ENCODE peak calls at places on chromosomes 1 and 21, in seven cellular contexts. One of them, this sample, is unnamed.

GRCh38 chr21:32545948-32546441 is 39.3 kb downstream of the TCP10L start:
- DNase-seq in right cardiac atrium: no peak
- DNase-seq in effector memory CD4-positive, alpha-beta T cell: no peak
- DNase-seq in epithelial cell of esophagus: no peak
- DNase-seq in choroid plexus epithelial cell: no peak
- DNase-seq in adipocyte: no peak
- DNase-seq in dorsolateral prefrontal cortex: no peak
- DNase-seq in this sample: no peak

GRCh38 chr1:1439550-1440261 is 4.2 kb downstream of the VWA1 start:
- DNase-seq in effector memory CD4-positive, alpha-beta T cell: no peak
- DNase-seq in right cardiac atrium: no peak
- DNase-seq in epithelial cell of esophagus: no peak
- DNase-seq in choroid plexus epithelial cell: no peak
- DNase-seq in dorsolateral prefrontal cortex: no peak
- DNase-seq in adipocyte: no peak
- DNase-seq in this sample: no peak

GRCh38 chr1:247209306-247209900 is 37.6 kb upstream of the ZNF124 start:
- DNase-seq in dorsolateral prefrontal cortex: no peak
- DNase-seq in right cardiac atrium: no peak
- DNase-seq in effector memory CD4-positive, alpha-beta T cell: no peak
- DNase-seq in epithelial cell of esophagus: peak; percentile 15
- DNase-seq in choroid plexus epithelial cell: peak; percentile 14
- DNase-seq in adipocyte: peak; percentile 20
- DNase-seq in this sample: no peak

GRCh38 chr1:171137580-171137979 is 46.9 kb downstream of the FMO3 start:
- DNase-seq in effector memory CD4-positive, alpha-beta T cell: no peak
- DNase-seq in right cardiac atrium: no peak
- DNase-seq in adipocyte: no peak
- DNase-seq in epithelial cell of esophagus: no peak
- DNase-seq in dorsolateral prefrontal cortex: no peak
- DNase-seq in choroid plexus epithelial cell: peak; percentile 13
- DNase-seq in this sample: no peak

GRCh38 chr1:27872802-27873665 is 690 bp downstream of the THEMIS2 start:
- DNase-seq in epithelial cell of esophagus: peak; percentile 74
- DNase-seq in choroid plexus epithelial cell: peak; percentile 27
- DNase-seq in dorsolateral prefrontal cortex: peak; percentile 26
- DNase-seq in right cardiac atrium: no peak
- DNase-seq in adipocyte: peak; percentile 28
- DNase-seq in effector memory CD4-positive, alpha-beta T cell: no peak
- DNase-seq in this sample: peak; percentile 18

GRCh38 chr1:51750218-51750617 is 128.3 kb downstream of the NRDC start:
- DNase-seq in right cardiac atrium: no peak
- DNase-seq in choroid plexus epithelial cell: peak; percentile 53
- DNase-seq in effector memory CD4-positive, alpha-beta T cell: no peak
- DNase-seq in adipocyte: no peak
- DNase-seq in epithelial cell of esophagus: no peak
- DNase-seq in dorsolateral prefrontal cortex: no peak
- DNase-seq in this sample: no peak

GRCh38 chr1:110579460-110579859 is 26.7 kb downstream of the KCNA2 start:
- DNase-seq in effector memory CD4-positive, alpha-beta T cell: no peak
- DNase-seq in adipocyte: no peak
- DNase-seq in dorsolateral prefrontal cortex: no peak
- DNase-seq in right cardiac atrium: no peak
- DNase-seq in epithelial cell of esophagus: no peak
- DNase-seq in choroid plexus epithelial cell: no peak
- DNase-seq in this sample: no peak

GRCh38 chr1:12616709-12617373 is 1.2 kb downstream of the DHRS3 start:
- DNase-seq in choroid plexus epithelial cell: peak; percentile 35
- DNase-seq in epithelial cell of esophagus: peak; percentile 50
- DNase-seq in right cardiac atrium: no peak
- DNase-seq in dorsolateral prefrontal cortex: no peak
- DNase-seq in adipocyte: no peak
- DNase-seq in effector memory CD4-positive, alpha-beta T cell: no peak
- DNase-seq in this sample: no peak

GRCh38 chr1:201538618-201539551 is at the start of gene NAV1:
- DNase-seq in right cardiac atrium: peak; percentile 84
- DNase-seq in choroid plexus epithelial cell: no peak
- DNase-seq in epithelial cell of esophagus: no peak
- DNase-seq in dorsolateral prefrontal cortex: peak; percentile 51
- DNase-seq in effector memory CD4-positive, alpha-beta T cell: no peak
- DNase-seq in adipocyte: peak; percentile 84
- DNase-seq in this sample: no peak

GRCh38 chr1:183243190-183244065 is 57.4 kb downstream of the LAMC2 start:
- DNase-seq in dorsolateral prefrontal cortex: no peak
- DNase-seq in effector memory CD4-positive, alpha-beta T cell: no peak
- DNase-seq in epithelial cell of esophagus: no peak
- DNase-seq in right cardiac atrium: peak; percentile 84
- DNase-seq in choroid plexus epithelial cell: peak; percentile 50
- DNase-seq in adipocyte: peak; percentile 71
- DNase-seq in this sample: peak; percentile 76

GRCh38 chr1:194755241-194755953 is 1569.0 kb upstream of the B3GALT2 start:
- DNase-seq in choroid plexus epithelial cell: no peak
- DNase-seq in effector memory CD4-positive, alpha-beta T cell: no peak
- DNase-seq in dorsolateral prefrontal cortex: no peak
- DNase-seq in right cardiac atrium: no peak
- DNase-seq in epithelial cell of esophagus: peak; percentile 6
- DNase-seq in adipocyte: peak; percentile 20
- DNase-seq in this sample: no peak

GRCh38 chr1:73862343-73862742 is 335.6 kb downstream of the LRRIQ3 start:
- DNase-seq in right cardiac atrium: no peak
- DNase-seq in dorsolateral prefrontal cortex: no peak
- DNase-seq in adipocyte: no peak
- DNase-seq in choroid plexus epithelial cell: no peak
- DNase-seq in effector memory CD4-positive, alpha-beta T cell: no peak
- DNase-seq in epithelial cell of esophagus: no peak
- DNase-seq in this sample: no peak

GRCh38 chr1:9687876-9688582 is 36.5 kb downstream of the PIK3CD start:
- DNase-seq in choroid plexus epithelial cell: peak; percentile 40
- DNase-seq in adipocyte: peak; percentile 60
- DNase-seq in right cardiac atrium: peak; percentile 29
- DNase-seq in epithelial cell of esophagus: peak; percentile 33
- DNase-seq in effector memory CD4-positive, alpha-beta T cell: no peak
- DNase-seq in dorsolateral prefrontal cortex: no peak
- DNase-seq in this sample: no peak

GRCh38 chr1:204409878-204410763 is 1.5 kb downstream of the PPP1R15B start:
- DNase-seq in effector memory CD4-positive, alpha-beta T cell: no peak
- DNase-seq in epithelial cell of esophagus: no peak
- DNase-seq in right cardiac atrium: no peak
- DNase-seq in adipocyte: no peak
- DNase-seq in choroid plexus epithelial cell: no peak
- DNase-seq in dorsolateral prefrontal cortex: no peak
- DNase-seq in this sample: no peak

GRCh38 chr21:17045214-17045835 is 467.5 kb upstream of the CXADR start:
- DNase-seq in choroid plexus epithelial cell: peak; percentile 64
- DNase-seq in dorsolateral prefrontal cortex: no peak
- DNase-seq in effector memory CD4-positive, alpha-beta T cell: no peak
- DNase-seq in adipocyte: peak; percentile 63
- DNase-seq in epithelial cell of esophagus: peak; percentile 38
- DNase-seq in right cardiac atrium: no peak
- DNase-seq in this sample: no peak

GRCh38 chr1:6923955-6924890 is 139.0 kb downstream of the CAMTA1 start:
- DNase-seq in dorsolateral prefrontal cortex: no peak
- DNase-seq in effector memory CD4-positive, alpha-beta T cell: no peak
- DNase-seq in right cardiac atrium: no peak
- DNase-seq in adipocyte: no peak
- DNase-seq in choroid plexus epithelial cell: no peak
- DNase-seq in epithelial cell of esophagus: no peak
- DNase-seq in this sample: no peak

GRCh38 chr1:6419397-6419802 is 319 bp downstream of the HES2 start:
- DNase-seq in epithelial cell of esophagus: no peak
- DNase-seq in adipocyte: peak; percentile 18
- DNase-seq in effector memory CD4-positive, alpha-beta T cell: no peak
- DNase-seq in right cardiac atrium: no peak
- DNase-seq in dorsolateral prefrontal cortex: no peak
- DNase-seq in choroid plexus epithelial cell: no peak
- DNase-seq in this sample: no peak

GRCh38 chr1:183936791-183937190 is 100.7 kb downstream of the COLGALT2 start:
- DNase-seq in effector memory CD4-positive, alpha-beta T cell: no peak
- DNase-seq in adipocyte: no peak
- DNase-seq in right cardiac atrium: no peak
- DNase-seq in epithelial cell of esophagus: peak; percentile 51
- DNase-seq in choroid plexus epithelial cell: no peak
- DNase-seq in dorsolateral prefrontal cortex: no peak
- DNase-seq in this sample: no peak

GRCh38 chr1:116498789-116499628 is 71.8 kb downstream of the CD58 start:
- DNase-seq in right cardiac atrium: peak; percentile 38
- DNase-seq in epithelial cell of esophagus: peak; percentile 70
- DNase-seq in effector memory CD4-positive, alpha-beta T cell: no peak
- DNase-seq in dorsolateral prefrontal cortex: peak; percentile 48
- DNase-seq in choroid plexus epithelial cell: peak; percentile 80
- DNase-seq in adipocyte: peak; percentile 89
- DNase-seq in this sample: no peak

GRCh38 chr1:31937300-31938183 is 626 bp downstream of the PTP4A2 start:
- DNase-seq in right cardiac atrium: peak; percentile 86
- DNase-seq in choroid plexus epithelial cell: peak; percentile 72
- DNase-seq in effector memory CD4-positive, alpha-beta T cell: peak; percentile 72
- DNase-seq in dorsolateral prefrontal cortex: peak; percentile 82
- DNase-seq in epithelial cell of esophagus: peak; percentile 60
- DNase-seq in adipocyte: peak; percentile 92
- DNase-seq in this sample: no peak

GRCh38 chr1:10615336-10615735 is 140.6 kb downstream of the PEX14 start:
- DNase-seq in adipocyte: no peak
- DNase-seq in dorsolateral prefrontal cortex: no peak
- DNase-seq in effector memory CD4-positive, alpha-beta T cell: no peak
- DNase-seq in choroid plexus epithelial cell: no peak
- DNase-seq in epithelial cell of esophagus: no peak
- DNase-seq in right cardiac atrium: no peak
- DNase-seq in this sample: no peak

GRCh38 chr1:172180886-172181285 is 239.6 kb upstream of the C1orf105 start:
- DNase-seq in dorsolateral prefrontal cortex: peak; percentile 29
- DNase-seq in right cardiac atrium: peak; percentile 40
- DNase-seq in choroid plexus epithelial cell: peak; percentile 79
- DNase-seq in epithelial cell of esophagus: peak; percentile 17
- DNase-seq in effector memory CD4-positive, alpha-beta T cell: peak; percentile 8
- DNase-seq in adipocyte: peak; percentile 77
- DNase-seq in this sample: no peak
- H3K4me3 ChIP-seq in dorsolateral prefrontal cortex: peak overlapping the region; percentile 36
- H3K4me3 ChIP-seq in right cardiac atrium: peak overlapping the region; percentile 40
- H3K4me3 ChIP-seq in choroid plexus epithelial cell: no peak overlapping the region
- H3K4me3 ChIP-seq in epithelial cell of esophagus: no peak overlapping the region
- H3K4me3 ChIP-seq in effector memory CD4-positive, alpha-beta T cell: peak overlapping the region; percentile 41
- H3K4me3 ChIP-seq in adipocyte: peak overlapping the region; percentile 72
- H3K4me3 ChIP-seq in this sample: peak overlapping the region; percentile 20

GRCh38 chr1:117770981-117771531 is 158.4 kb downstream of the GDAP2 start:
- DNase-seq in dorsolateral prefrontal cortex: no peak
- DNase-seq in effector memory CD4-positive, alpha-beta T cell: no peak
- DNase-seq in epithelial cell of esophagus: no peak
- DNase-seq in choroid plexus epithelial cell: peak; percentile 11
- DNase-seq in adipocyte: no peak
- DNase-seq in right cardiac atrium: no peak
- DNase-seq in this sample: no peak
- H3K4me3 ChIP-seq in dorsolateral prefrontal cortex: no peak overlapping the region
- H3K4me3 ChIP-seq in effector memory CD4-positive, alpha-beta T cell: no peak overlapping the region
- H3K4me3 ChIP-seq in epithelial cell of esophagus: no peak overlapping the region
- H3K4me3 ChIP-seq in choroid plexus epithelial cell: no peak overlapping the region
- H3K4me3 ChIP-seq in adipocyte: no peak overlapping the region
- H3K4me3 ChIP-seq in right cardiac atrium: no peak overlapping the region
- H3K4me3 ChIP-seq in this sample: no peak overlapping the region

DNA sequence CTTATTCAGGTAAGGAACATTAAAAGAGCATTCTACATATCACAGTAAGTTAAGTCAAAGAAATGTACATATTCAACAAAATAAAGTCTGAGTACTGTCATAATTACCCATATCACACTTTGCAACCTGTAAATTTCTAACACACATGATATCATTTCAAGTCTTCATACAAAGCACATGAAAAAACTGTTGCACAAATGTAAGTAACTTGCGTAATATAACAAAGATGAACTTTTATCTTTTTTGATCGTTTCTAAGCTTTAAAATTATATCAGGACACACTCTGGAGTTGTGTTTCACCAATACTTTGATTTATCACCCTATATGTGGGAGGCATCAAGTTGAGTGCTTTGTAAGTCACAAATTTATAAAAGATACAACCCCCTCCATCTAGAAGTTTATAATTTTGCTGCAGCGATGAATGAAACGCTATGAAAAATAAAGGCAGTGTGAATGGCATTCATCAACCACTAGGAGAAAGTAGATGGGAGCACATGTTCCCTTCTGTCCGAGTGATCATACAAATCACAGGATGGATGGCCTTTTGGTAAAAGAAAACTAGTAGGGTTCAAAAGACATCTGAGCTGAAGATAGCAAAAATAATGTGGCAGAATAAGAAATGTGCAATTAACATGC is 27.6 kb downstream of the NRIP1 start:
- DNase-seq in dorsolateral prefrontal cortex: no peak
- DNase-seq in right cardiac atrium: no peak
- DNase-seq in adipocyte: no peak
- DNase-seq in effector memory CD4-positive, alpha-beta T cell: no peak
- DNase-seq in choroid plexus epithelial cell: no peak
- DNase-seq in epithelial cell of esophagus: no peak
- DNase-seq in this sample: no peak
- H3K4me3 ChIP-seq in dorsolateral prefrontal cortex: no peak overlapping the region
- H3K4me3 ChIP-seq in right cardiac atrium: no peak overlapping the region
- H3K4me3 ChIP-seq in adipocyte: no peak overlapping the region
- H3K4me3 ChIP-seq in effector memory CD4-positive, alpha-beta T cell: no peak overlapping the region
- H3K4me3 ChIP-seq in choroid plexus epithelial cell: no peak overlapping the region
- H3K4me3 ChIP-seq in epithelial cell of esophagus: no peak overlapping the region
- H3K4me3 ChIP-seq in this sample: no peak overlapping the region

GRCh38 chr1:39332291-39332690 is 127.8 kb downstream of the MACF1 start:
- DNase-seq in effector memory CD4-positive, alpha-beta T cell: no peak
- DNase-seq in adipocyte: peak; percentile 8
- DNase-seq in dorsolateral prefrontal cortex: no peak
- DNase-seq in right cardiac atrium: no peak
- DNase-seq in choroid plexus epithelial cell: peak; percentile 60
- DNase-seq in epithelial cell of esophagus: peak; percentile 20
- DNase-seq in this sample: no peak

GRCh38 chr1:39326836-39327235 is 122.3 kb downstream of the MACF1 start:
- DNase-seq in choroid plexus epithelial cell: peak; percentile 22
- DNase-seq in epithelial cell of esophagus: peak; percentile 18
- DNase-seq in effector memory CD4-positive, alpha-beta T cell: no peak
- DNase-seq in adipocyte: no peak
- DNase-seq in dorsolateral prefrontal cortex: no peak
- DNase-seq in right cardiac atrium: no peak
- DNase-seq in this sample: no peak

GRCh38 chr1:39331647-39332046 is 127.2 kb downstream of the MACF1 start:
- DNase-seq in dorsolateral prefrontal cortex: no peak
- DNase-seq in choroid plexus epithelial cell: no peak
- DNase-seq in effector memory CD4-positive, alpha-beta T cell: no peak
- DNase-seq in adipocyte: no peak
- DNase-seq in right cardiac atrium: no peak
- DNase-seq in epithelial cell of esophagus: no peak
- DNase-seq in this sample: no peak

GRCh38 chr1:39328110-39328509 is 123.6 kb downstream of the MACF1 start:
- DNase-seq in adipocyte: no peak
- DNase-seq in right cardiac atrium: no peak
- DNase-seq in epithelial cell of esophagus: no peak
- DNase-seq in choroid plexus epithelial cell: no peak
- DNase-seq in effector memory CD4-positive, alpha-beta T cell: no peak
- DNase-seq in dorsolateral prefrontal cortex: no peak
- DNase-seq in this sample: no peak

DNA sequence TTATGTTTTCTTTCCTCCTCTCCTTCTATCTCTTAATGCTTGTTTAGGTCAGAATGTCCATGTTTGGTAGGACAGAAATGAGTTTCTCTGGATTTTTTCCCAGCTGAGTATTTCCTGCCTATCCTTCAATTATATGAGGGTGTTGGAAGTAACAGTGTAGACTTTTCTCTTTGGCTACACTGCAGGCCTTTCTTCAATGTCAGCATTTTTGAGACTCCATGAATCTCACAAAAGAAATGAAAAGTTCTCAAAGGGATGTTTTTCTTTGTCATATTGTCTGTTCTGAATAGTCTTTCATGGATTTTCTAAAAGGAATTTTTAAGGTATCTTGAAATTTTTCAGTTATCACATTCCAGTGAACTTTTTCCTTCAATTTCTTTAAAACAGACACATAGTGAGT is 124.2 kb downstream of the MACF1 start:
- DNase-seq in dorsolateral prefrontal cortex: no peak
- DNase-seq in adipocyte: no peak
- DNase-seq in epithelial cell of esophagus: no peak
- DNase-seq in right cardiac atrium: no peak
- DNase-seq in choroid plexus epithelial cell: no peak
- DNase-seq in effector memory CD4-positive, alpha-beta T cell: no peak
- DNase-seq in this sample: no peak
- H3K4me3 ChIP-seq in dorsolateral prefrontal cortex: no peak overlapping the region
- H3K4me3 ChIP-seq in adipocyte: no peak overlapping the region
- H3K4me3 ChIP-seq in epithelial cell of esophagus: no peak overlapping the region
- H3K4me3 ChIP-seq in right cardiac atrium: no peak overlapping the region
- H3K4me3 ChIP-seq in choroid plexus epithelial cell: no peak overlapping the region
- H3K4me3 ChIP-seq in effector memory CD4-positive, alpha-beta T cell: no peak overlapping the region
- H3K4me3 ChIP-seq in this sample: no peak overlapping the region

This sample was measured in skeletal muscle cell.